ENCODE peak calls at places on chromosome 3, in five cellular contexts. N is tibial artery, I is psoas muscle, X is neural progenitor cell, C is stomach. Z is an unnamed sample. For H3K9me3, the result is how much of the 10 kb centered on the place peaks cover.

GRCh38 chr3:54003136-54003535 is 111.5 kb upstream of the SELENOK start:
- DNase-seq in N (no peak), I (no peak), X (no peak), C (no peak), Z (no peak)

GRCh38 chr3:46228259-46229222 is 13.7 kb upstream of the CCR3 start:
- DNase-seq in N (no peak), I (no peak), X (no peak), C (no peak), Z (no peak)

GRCh38 chr3:49124203-49124602 is 3.6 kb upstream of the USP19 start:
- DNase-seq in N (no peak), I (no peak), X (no peak), C (no peak), Z (no peak)

GRCh38 chr3:128620268-128620691 is 30.3 kb downstream of the RPN1 start:
- DNase-seq in N (no peak), I (no peak), X (no peak), C (no peak), Z (no peak)

GRCh38 chr3:3403700-3404099 is 224.2 kb upstream of the CRBN start:
- DNase-seq in N (no peak), I (no peak), X (no peak), C (no peak), Z (no peak)

GRCh38 chr3:99250272-99250671 is 348.8 kb upstream of the DCBLD2 start:
- DNase-seq in N (no peak), I (no peak), X (no peak), C (no peak), Z (no peak)

GRCh38 chr3:48347500-48347899 is 14.0 kb upstream of the SPINK8 start:
- DNase-seq in N (no peak), I (no peak), X (no peak), C (no peak), Z (no peak)

GRCh38 chr3:48885753-48886152 is 12.9 kb downstream of the SLC25A20 start:
- DNase-seq in N (no peak), I (no peak), X (no peak), C (no peak), Z (no peak)

GRCh38 chr3:9826815-9827574 is 16.8 kb downstream of the RPUSD3 start:
- DNase-seq in N (no peak), I (no peak), X (peak), C (no peak), Z (no peak)

GRCh38 chr3:195893916-195894315 is 14.4 kb downstream of the TNK2 start:
- DNase-seq in N (no peak), I (peak), X (no peak), C (no peak), Z (no peak)

GRCh38 chr3:195896361-195897080 is 11.8 kb downstream of the TNK2 start:
- DNase-seq in N (no peak), I (peak), X (peak), C (no peak), Z (no peak)

GRCh38 chr3:195893516-195893915 is 14.8 kb downstream of the TNK2 start:
- DNase-seq in N (no peak), I (peak), X (no peak), C (no peak), Z (no peak)

GRCh38 chr3:195895900-195896360 is 12.4 kb downstream of the TNK2 start:
- DNase-seq in N (peak), I (peak), X (peak), C (peak), Z (peak)

GRCh38 chr3:195895078-195895899 is 13.1 kb downstream of the TNK2 start:
- DNase-seq in N (no peak), I (peak), X (peak), C (peak), Z (peak)
- TF ChIP-seq CTCF in N (no peak), I (no peak), X (no peak), C (no peak), Z (no peak)

DNA sequence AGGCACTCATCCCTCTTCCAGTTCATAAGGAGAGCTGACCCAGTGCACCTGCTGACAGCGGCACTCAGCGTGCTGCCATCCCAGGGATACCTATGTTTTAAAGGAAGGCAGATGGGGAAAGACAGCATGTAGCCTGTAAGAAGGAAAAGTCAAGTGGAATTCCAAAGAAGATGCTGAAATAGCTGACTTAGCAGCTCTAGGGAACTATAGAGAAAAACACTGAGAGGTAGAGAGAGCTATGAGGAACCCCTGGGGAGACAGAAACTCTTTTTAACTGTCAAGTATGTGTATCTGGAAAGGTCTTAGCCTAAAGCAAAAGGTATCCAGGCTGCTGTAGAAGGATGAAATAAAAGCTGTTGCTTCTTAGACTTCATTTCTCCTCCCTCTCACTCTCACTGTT is 113.4 kb upstream of the BCL6 start:
- DNase-seq in N (no peak), I (no peak), X (no peak), C (no peak), Z (no peak)
- H3K27ac ChIP-seq in N (peak), I (peak), X (no peak), C (no peak), Z (no peak)

DNA sequence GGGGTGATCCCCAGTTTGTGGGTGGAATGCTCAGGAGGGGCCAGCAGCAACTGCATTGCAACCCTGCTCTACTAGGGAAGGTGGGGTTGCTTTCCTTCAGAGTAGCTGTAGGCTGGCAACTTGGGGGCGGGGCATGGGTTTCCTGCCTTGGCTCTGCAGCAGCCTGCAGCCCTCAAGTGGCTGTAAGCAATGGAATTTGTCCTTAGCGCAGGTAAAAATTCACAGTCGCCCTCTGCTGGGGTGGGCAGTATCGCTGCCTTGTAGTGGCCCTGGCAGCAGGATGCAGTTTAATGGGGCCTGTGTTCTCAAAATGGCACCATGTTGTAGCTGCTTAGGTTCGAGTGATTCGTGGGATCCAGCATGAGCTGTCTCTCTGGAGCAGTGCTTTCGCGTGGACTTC is 29.8 kb downstream of the STT3B start:
- DNase-seq in N (no peak), I (peak), X (peak), C (no peak), Z (no peak)
- H3K9me3 ChIP-seq in N (under half), I (under half), X (under half), C (under half), Z (under half)

GRCh38 chr3:13783556-13783955 is 96.3 kb downstream of the WNT7A start:
- DNase-seq in N (no peak), I (no peak), X (no peak), C (no peak), Z (no peak)

GRCh38 chr3:13785351-13785750 is 94.5 kb downstream of the WNT7A start:
- DNase-seq in N (no peak), I (no peak), X (peak), C (no peak), Z (no peak)

GRCh38 chr3:13781417-13781816 is 98.5 kb downstream of the WNT7A start:
- DNase-seq in N (no peak), I (no peak), X (no peak), C (no peak), Z (no peak)

GRCh38 chr3:13780432-13781173 is 99.3 kb downstream of the WNT7A start:
- DNase-seq in N (peak), I (no peak), X (no peak), C (peak), Z (no peak)

GRCh38 chr3:13782501-13782900 is 97.4 kb downstream of the WNT7A start:
- DNase-seq in N (peak), I (no peak), X (no peak), C (no peak), Z (no peak)
- TF ChIP-seq CTCF in N (no peak), I (no peak), X (no peak), C (no peak), Z (no peak)

GRCh38 chr3:4742359-4742758 is 236.9 kb upstream of the BHLHE40 start:
- DNase-seq in N (no peak), I (no peak), X (no peak), C (no peak), Z (no peak)

GRCh38 chr3:4743371-4743770 is 235.9 kb upstream of the BHLHE40 start:
- DNase-seq in N (no peak), I (no peak), X (no peak), C (no peak), Z (no peak)

GRCh38 chr3:4745240-4745620 is 234.0 kb upstream of the BHLHE40 start:
- DNase-seq in N (no peak), I (no peak), X (no peak), C (no peak), Z (no peak)

GRCh38 chr3:4746241-4746958 is 232.8 kb upstream of the BHLHE40 start:
- DNase-seq in N (no peak), I (no peak), X (no peak), C (no peak), Z (no peak)

GRCh38 chr3:4744405-4745239 is 234.6 kb upstream of the BHLHE40 start:
- DNase-seq in N (no peak), I (no peak), X (no peak), C (no peak), Z (no peak)
- H3K27ac ChIP-seq in N (peak), I (no peak), X (no peak), C (no peak), Z (no peak)

GRCh38 chr3:44729384-44729910 is at the start of gene ZNF501:
- DNase-seq in N (peak), I (peak), X (peak), C (peak), Z (peak)
- H3K9me3 ChIP-seq in N (under half), I (half or more), X (under half), C (half or more), Z (half or more)

DNA sequence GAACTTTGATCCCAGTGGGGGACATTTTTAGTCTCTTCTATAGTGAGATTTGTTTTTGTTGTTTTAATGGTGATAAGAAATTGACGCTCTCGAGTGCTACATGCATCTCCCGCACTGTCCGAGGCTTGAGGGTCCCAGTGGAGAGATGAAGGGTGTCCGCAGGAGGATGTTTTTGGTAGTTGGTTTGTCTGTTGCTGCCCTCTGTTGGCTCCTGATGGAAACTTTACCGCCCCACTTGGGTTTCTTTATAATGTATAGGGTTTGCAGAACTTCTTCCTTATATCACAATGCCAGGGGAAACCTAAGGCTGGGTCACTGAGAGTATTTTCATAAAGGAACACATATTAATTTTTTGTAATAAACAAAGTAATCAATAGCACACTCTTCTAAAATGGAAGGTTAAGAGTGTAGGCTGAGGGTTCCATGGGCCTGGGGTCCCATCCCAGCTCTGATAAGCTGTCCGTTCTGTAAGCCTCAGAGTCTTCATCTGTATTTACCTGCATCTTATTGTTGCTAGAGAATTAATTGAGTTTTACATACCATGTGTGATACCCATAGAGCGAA is 185.3 kb upstream of the FEZF2 start:
- DNase-seq in N (no peak), I (no peak), X (peak), C (no peak), Z (no peak)
- TF ChIP-seq CTCF in N (no peak), I (peak), X (peak), C (no peak), Z (no peak)

Z was measured in CD4-positive, alpha-beta T cell.